ENCODE peak calls at places on chromosome 17, in four cellular contexts. G, F, N and Y are unnamed samples.

GRCh38 chr17:16926061-16926511 is 45.8 kb downstream of the TNFRSF13B start:
- DNase-seq in G (no peak), N (peak; percentile 9), F (no peak), Y (peak; percentile 35)

GRCh38 chr17:38587956-38588771 is 17.6 kb downstream of the SRCIN1 start:
- DNase-seq in F (peak; percentile 38), G (no peak), N (no peak), Y (peak; percentile 73)

GRCh38 chr17:66331038-66331816 is 28.8 kb downstream of the PRKCA start:
- DNase-seq in G (no peak), N (no peak), F (no peak), Y (no peak)

GRCh38 chr17:81305051-81305630 is 10.0 kb upstream of the SLC38A10 start:
- DNase-seq in F (no peak), G (no peak), N (no peak), Y (no peak)

GRCh38 chr17:27989046-27989445 is 53.4 kb upstream of the NLK start:
- DNase-seq in N (no peak), G (no peak), F (no peak), Y (no peak)

GRCh38 chr17:76581515-76581914 is 4.1 kb downstream of the ST6GALNAC2 start:
- DNase-seq in F (no peak), G (peak; percentile 36), N (no peak), Y (no peak)

GRCh38 chr17:77285594-77286390 is 145.0 kb downstream of the SEC14L1 start:
- DNase-seq in N (peak; percentile 50), G (no peak), F (no peak), Y (no peak)

GRCh38 chr17:8664426-8665105 is 34.0 kb upstream of the MYH10 start:
- DNase-seq in G (no peak), F (no peak), N (no peak), Y (no peak)

GRCh38 chr17:81517009-81517338 is 4.4 kb upstream of the ACTG1 start:
- DNase-seq in F (no peak), G (no peak), N (no peak), Y (no peak)

GRCh38 chr17:57379237-57380054 is 123.1 kb downstream of the MSI2 start:
- DNase-seq in F (peak; percentile 66), N (no peak), G (peak; percentile 55), Y (peak; percentile 66)

GRCh38 chr17:79287743-79288142 is 213.1 kb downstream of the ENGASE start:
- DNase-seq in F (no peak), G (no peak), N (no peak), Y (no peak)
- H3K27me3 ChIP-seq in F (peaks cover 10% of the 10 kb centered on the region), G (no peaks in the 10 kb centered on the region), N (peaks cover 92% of the 10 kb centered on the region), Y (no peaks in the 10 kb centered on the region)

GRCh38 chr17:44005865-44006580 is 1.6 kb downstream of the NAGS start:
- DNase-seq in F (peak; percentile 83), G (peak; percentile 91), N (no peak), Y (peak; percentile 93)
- H3K27me3 ChIP-seq in F (peaks cover 50% of the 10 kb centered on the region), G (no peaks in the 10 kb centered on the region), N (peaks cover 41% of the 10 kb centered on the region), Y (peaks cover 27% of the 10 kb centered on the region)

GRCh38 chr17:74435775-74436359 is 4.0 kb downstream of the GPRC5C start:
- DNase-seq in N (no peak), F (no peak), G (no peak), Y (no peak)
- H3K27me3 ChIP-seq in N (peaks cover 5% of the 10 kb centered on the region), F (peaks cover 17% of the 10 kb centered on the region), G (peaks cover 3% of the 10 kb centered on the region), Y (peaks cover 12% of the 10 kb centered on the region)

GRCh38 chr17:58757162-58757613 is 1.5 kb downstream of the PPM1E start:
- DNase-seq in N (no peak), G (no peak), F (no peak), Y (no peak)

GRCh38 chr17:58760248-58760647 is 4.6 kb downstream of the PPM1E start:
- DNase-seq in N (no peak), F (no peak), G (no peak), Y (no peak)

GRCh38 chr17:58758890-58759289 is 3.2 kb downstream of the PPM1E start:
- DNase-seq in N (no peak), F (no peak), G (no peak), Y (no peak)

GRCh38 chr17:58756246-58757161 is 850 bp downstream of the PPM1E start:
- DNase-seq in G (peak; percentile 48), N (no peak), F (peak; percentile 61), Y (peak; percentile 75)

DNA sequence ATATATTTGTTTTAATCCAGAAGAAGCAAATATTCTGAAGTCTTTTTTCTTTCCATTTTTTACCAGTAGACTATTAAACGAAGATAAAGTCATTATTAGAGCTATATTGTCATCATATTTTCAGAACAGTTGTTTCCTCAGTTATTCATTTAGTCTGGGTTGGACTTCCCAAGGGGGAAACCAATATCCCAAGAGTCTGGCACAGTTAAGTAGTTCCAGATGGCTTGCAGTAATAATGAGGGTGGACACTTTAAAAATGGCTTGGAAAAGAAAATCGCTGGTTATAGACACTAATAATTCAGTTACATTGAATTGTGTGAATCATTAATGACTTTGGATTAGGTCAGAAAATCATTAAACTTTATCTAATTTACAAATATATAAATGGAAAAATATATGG is 3.9 kb downstream of the PPM1E start:
- DNase-seq in G (no peak), F (no peak), N (no peak), Y (no peak)
- H3K27me3 ChIP-seq in G (no peaks in the 10 kb centered on the region), F (peaks cover 16% of the 10 kb centered on the region), N (peaks cover 77% of the 10 kb centered on the region), Y (peaks cover 16% of the 10 kb centered on the region)